ENCODE peak calls at places on chromosomes 7 and 10, in seven cellular contexts. O is psoas muscle, A is transverse colon, I is mucosa of descending colon, V is Caco-2, Q is endothelial cell of umbilical vein, F is osteoblast. Z is an unnamed sample.

GRCh38 chr7:41584746-41585145 is 118.1 kb downstream of the INHBA start:
- DNase-seq in Q (no peak), O (no peak), A (no peak), I (no peak), F (no peak), V (no peak), Z (no peak)

GRCh38 chr7:55177589-55178261 is 158.9 kb downstream of the EGFR start:
- DNase-seq in Q (no peak), O (peak), F (peak), A (peak), V (no peak), I (peak), Z (no peak)

GRCh38 chr7:72283309-72283708 is 128.8 kb downstream of the CALN1 start:
- DNase-seq in V (no peak), F (no peak), O (no peak), A (no peak), I (no peak), Q (no peak), Z (no peak)

GRCh38 chr7:7858559-7858958 is 110.0 kb upstream of the GLCCI1 start:
- DNase-seq in A (no peak), Q (peak), V (no peak), O (no peak), I (no peak), F (no peak), Z (no peak)

GRCh38 chr10:70699659-70700174 is 27.4 kb downstream of the ADAMTS14 start:
- DNase-seq in Q (no peak), V (no peak), A (no peak), F (peak), I (no peak), O (no peak), Z (peak)

GRCh38 chr10:84340632-84341537 is 12.5 kb downstream of the CCSER2 start:
- DNase-seq in Q (no peak), I (no peak), O (no peak), A (no peak), F (no peak), V (no peak), Z (no peak)

GRCh38 chr7:42876182-42877068 is 35.4 kb downstream of the C7orf25 start:
- DNase-seq in A (peak), V (no peak), Q (peak), O (no peak), F (peak), I (no peak), Z (peak)

GRCh38 chr7:24705481-24705954 is 51.7 kb downstream of the GSDME start:
- DNase-seq in Q (no peak), O (no peak), V (no peak), F (peak), A (no peak), I (no peak), Z (no peak)

GRCh38 chr10:83372646-83373045 is 766.7 kb upstream of the GHITM start:
- DNase-seq in Q (no peak), V (no peak), O (no peak), A (no peak), I (no peak), F (no peak), Z (no peak)

GRCh38 chr10:132939957-132940790 is 2.2 kb downstream of the CFAP46 start:
- DNase-seq in A (peak), F (peak), O (peak), I (peak), Q (peak), V (peak), Z (peak)

GRCh38 chr10:1364151-1364910 is 308.1 kb downstream of the WDR37 start:
- DNase-seq in O (no peak), V (no peak), A (no peak), I (no peak), F (no peak), Q (no peak), Z (no peak)

GRCh38 chr7:8190121-8190895 is 71.7 kb downstream of the ICA1 start:
- DNase-seq in F (peak), I (no peak), V (no peak), Q (peak), O (no peak), A (peak), Z (peak)

GRCh38 chr10:114285961-114286441 is 46.9 kb downstream of the VWA2 start:
- DNase-seq in A (no peak), Q (no peak), O (peak), V (peak), I (no peak), F (peak), Z (no peak)

GRCh38 chr7:141203177-141203576 is 129.3 kb downstream of the TMEM178B start:
- DNase-seq in A (no peak), O (no peak), F (no peak), Q (no peak), I (no peak), V (no peak), Z (no peak)

GRCh38 chr7:111107989-111108388 is 17.1 kb downstream of the LRRN3 start:
- DNase-seq in V (no peak), I (no peak), A (no peak), O (no peak), Q (no peak), F (no peak), Z (no peak)

GRCh38 chr10:47029181-47029971 is 118.1 kb downstream of the PTPN20 start:
- DNase-seq in V (peak), I (no peak), A (no peak), O (peak), Q (no peak), F (no peak), Z (no peak)

GRCh38 chr10:50400694-50401093 is 149.4 kb upstream of the ASAH2 start:
- DNase-seq in Q (no peak), V (no peak), O (no peak), A (no peak), F (no peak), I (no peak), Z (no peak)

GRCh38 chr10:91880310-91880709 is 29.0 kb downstream of the FGFBP3 start:
- DNase-seq in Q (no peak), O (no peak), I (no peak), V (peak), A (no peak), F (no peak), Z (peak)

GRCh38 chr10:91799580-91799975 is 1.4 kb downstream of the TNKS2 start:
- DNase-seq in I (no peak), V (no peak), O (no peak), Q (no peak), A (no peak), F (no peak), Z (no peak)

GRCh38 chr10:61299156-61299555 is 154.0 kb downstream of the TMEM26 start:
- DNase-seq in I (no peak), V (no peak), Q (no peak), F (no peak), A (no peak), O (no peak), Z (no peak)

GRCh38 chr10:1737222-1738061 is at the start of gene ADARB2:
- DNase-seq in F (no peak), V (peak), O (no peak), A (no peak), I (no peak), Q (no peak), Z (no peak)

GRCh38 chr10:32225976-32226375 is 121.0 kb downstream of the EPC1 start:
- DNase-seq in Q (no peak), I (no peak), O (no peak), V (no peak), A (no peak), F (no peak), Z (no peak)

GRCh38 chr7:55081067-55081853 is 62.4 kb downstream of the EGFR start:
- DNase-seq in I (no peak), A (no peak), Q (no peak), V (no peak), F (no peak), O (no peak), Z (no peak)

GRCh38 chr10:14353291-14353913 is 22.7 kb upstream of the FRMD4A start:
- DNase-seq in I (no peak), A (no peak), V (no peak), F (no peak), Q (no peak), O (no peak), Z (no peak)

GRCh38 chr10:90751107-90751997 is 106.5 kb downstream of the HTR7 start:
- DNase-seq in A (peak), F (peak), O (no peak), V (peak), I (no peak), Q (peak), Z (peak)
- TF ChIP-seq CTCF in A (peak), F (peak), O (peak), V (peak), I (peak), Q (peak), Z (peak)

GRCh38 chr7:45939574-45939973 is 18.5 kb upstream of the IGFBP3 start:
- DNase-seq in I (no peak), V (no peak), Q (no peak), A (no peak), O (no peak), F (no peak), Z (no peak)

GRCh38 chr7:45937301-45937700 is 16.2 kb upstream of the IGFBP3 start:
- DNase-seq in I (no peak), A (no peak), Q (no peak), V (no peak), O (no peak), F (no peak), Z (no peak)

GRCh38 chr7:45940939-45941338 is 19.9 kb upstream of the IGFBP3 start:
- DNase-seq in I (no peak), F (no peak), Q (no peak), A (no peak), O (no peak), V (no peak), Z (no peak)

GRCh38 chr7:45937862-45938261 is 16.8 kb upstream of the IGFBP3 start:
- DNase-seq in V (no peak), O (no peak), A (no peak), F (no peak), Q (no peak), I (no peak), Z (no peak)

GRCh38 chr7:45938626-45939302 is 17.7 kb upstream of the IGFBP3 start:
- DNase-seq in O (no peak), I (no peak), V (no peak), A (no peak), Q (no peak), F (no peak), Z (no peak)
- TF ChIP-seq CTCF in O (no peak), I (no peak), V (peak), A (no peak), Q (no peak), F (no peak), Z (no peak)

GRCh38 chr10:43324847-43325246 is 46.6 kb upstream of the FXYD4 start:
- DNase-seq in O (no peak), A (no peak), V (no peak), Q (no peak), F (peak), I (no peak), Z (no peak)

GRCh38 chr10:43320226-43320625 is 51.2 kb upstream of the FXYD4 start:
- DNase-seq in I (no peak), Q (no peak), A (no peak), V (no peak), F (peak), O (no peak), Z (no peak)

GRCh38 chr10:43322769-43323168 is 48.7 kb upstream of the FXYD4 start:
- DNase-seq in O (peak), Q (peak), V (no peak), F (peak), A (peak), I (peak), Z (peak)

GRCh38 chr10:43323245-43323644 is 48.2 kb upstream of the FXYD4 start:
- DNase-seq in O (no peak), F (peak), Q (no peak), I (no peak), A (no peak), V (no peak), Z (no peak)

GRCh38 chr10:43322321-43322720 is 49.1 kb upstream of the FXYD4 start:
- DNase-seq in A (peak), Q (no peak), V (no peak), O (no peak), F (peak), I (peak), Z (peak)
- TF ChIP-seq CTCF in A (no peak), Q (no peak), V (no peak), O (no peak), F (no peak), I (no peak), Z (no peak)

DNA sequence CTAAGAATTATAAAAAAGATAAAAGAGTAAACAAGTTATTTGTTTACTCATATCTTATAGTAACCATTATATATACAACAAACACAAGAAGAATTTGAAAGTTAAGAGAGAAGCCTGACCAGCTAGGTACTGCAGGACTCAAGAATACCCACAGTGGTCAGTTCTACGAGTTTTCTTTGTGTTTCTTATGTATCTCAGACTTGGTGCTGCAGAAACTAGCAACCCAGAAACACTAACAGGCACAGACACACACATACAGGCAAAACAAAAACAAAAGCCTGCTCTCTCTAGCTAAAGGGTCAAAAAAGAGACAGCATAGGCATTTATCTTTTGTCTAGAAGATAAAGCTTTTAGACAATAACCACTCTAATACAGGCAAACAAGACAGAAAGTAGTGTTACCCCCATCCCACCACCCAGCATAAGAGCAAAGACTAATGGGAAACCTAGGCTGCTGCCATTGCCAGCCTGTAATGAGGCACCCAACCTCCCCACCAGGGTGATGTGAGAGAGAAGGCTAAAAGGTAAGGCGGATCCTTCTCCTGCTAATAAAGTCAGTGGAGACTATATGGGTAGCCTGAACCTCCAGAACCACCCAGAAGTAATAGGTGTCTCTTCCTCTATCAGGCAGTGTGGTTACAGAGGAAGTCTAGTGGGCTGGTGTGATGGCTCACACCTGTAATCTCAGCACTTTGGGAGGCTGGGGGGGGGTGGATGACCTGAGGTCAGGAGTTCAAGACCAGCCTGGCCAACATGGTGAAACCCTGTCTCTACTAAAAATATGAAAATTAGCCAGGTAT is 113.9 kb downstream of the DNAJC1 start:
- DNase-seq in V (no peak), I (no peak), Q (no peak), O (no peak), A (no peak), F (no peak), Z (no peak)
- TF ChIP-seq CTCF in V (no peak), I (no peak), Q (no peak), O (no peak), A (no peak), F (no peak), Z (no peak)

GRCh38 chr7:77935652-77936348 is 137.2 kb downstream of the PHTF2 start:
- DNase-seq in A (no peak), I (no peak), F (no peak), V (no peak), O (no peak), Q (peak), Z (no peak)
- TF ChIP-seq CTCF in A (peak), I (no peak), F (peak), V (no peak), O (peak), Q (no peak), Z (no peak)

GRCh38 chr7:121605297-121605640 is 209.2 kb upstream of the FAM3C start:
- DNase-seq in I (no peak), A (no peak), O (no peak), Q (no peak), V (no peak), F (no peak), Z (peak)
- TF ChIP-seq CTCF in I (no peak), A (peak), O (no peak), Q (no peak), V (peak), F (peak), Z (peak)

DNA sequence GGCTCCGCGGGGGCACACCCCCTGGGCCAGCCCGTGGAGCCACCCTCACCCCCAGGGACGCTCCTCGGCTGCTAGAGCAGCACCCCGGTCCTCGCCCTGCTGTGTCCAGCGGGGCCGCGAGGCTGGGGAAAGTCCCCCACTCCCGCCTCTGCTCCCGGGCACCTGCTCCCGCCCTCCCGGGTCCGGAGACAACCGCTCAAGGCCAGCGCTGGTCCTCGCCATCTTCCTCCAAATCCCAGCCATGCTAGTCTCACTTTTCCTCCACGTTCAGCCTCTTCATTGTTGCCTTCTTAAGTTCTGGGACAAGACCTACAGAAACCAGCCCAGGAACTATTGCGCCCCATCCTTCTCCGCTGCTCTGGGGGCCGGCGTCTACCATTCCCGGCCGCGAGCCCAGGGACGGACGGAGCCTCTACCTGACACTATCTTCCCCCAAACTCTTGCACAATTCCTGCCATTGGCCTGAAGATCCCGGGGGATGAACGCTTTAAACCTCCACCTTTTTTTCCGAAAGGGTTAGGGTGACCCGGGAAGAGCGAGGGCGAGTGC is 4.8 kb upstream of the KCP start:
- DNase-seq in I (no peak), O (no peak), F (peak), Q (no peak), A (no peak), V (peak), Z (no peak)
- TF ChIP-seq CTCF in I (no peak), O (no peak), F (no peak), Q (no peak), A (no peak), V (no peak), Z (no peak)

DNA sequence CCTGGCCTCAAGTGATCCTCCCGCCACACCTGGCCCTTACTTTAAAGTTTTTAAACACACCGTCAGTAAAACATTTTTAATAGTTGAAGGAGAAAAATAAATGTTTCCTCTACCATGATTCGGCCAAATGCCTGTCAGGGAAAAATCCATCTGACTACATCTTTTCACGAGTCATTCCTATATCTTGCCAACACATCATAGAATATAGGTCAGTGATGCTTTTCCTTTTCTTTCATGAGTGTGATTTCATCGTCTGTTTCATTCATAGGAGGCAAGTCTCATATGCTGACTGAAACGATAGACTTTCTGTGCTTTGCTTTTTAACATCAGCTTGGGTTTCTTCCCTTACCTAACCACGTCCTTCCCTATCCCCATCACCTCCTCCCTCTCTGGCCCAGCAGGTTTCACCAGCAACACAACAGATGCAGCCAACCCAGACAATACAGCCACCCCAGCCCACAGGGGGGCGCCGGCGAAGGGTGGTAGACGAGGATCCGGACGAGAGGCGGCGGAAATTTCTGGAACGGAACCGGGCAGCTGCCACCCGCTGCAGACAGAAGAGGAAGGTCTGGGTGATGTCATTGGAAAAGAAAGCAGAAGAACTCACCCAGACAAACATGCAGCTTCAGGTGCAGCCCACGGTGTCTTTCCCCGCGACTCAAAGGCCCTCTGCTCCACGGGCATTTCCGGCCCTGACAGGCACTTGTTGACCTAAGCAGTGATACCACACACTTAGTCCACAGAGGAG is 149.2 kb downstream of the TRIL start:
- DNase-seq in A (peak), O (peak), F (peak), I (peak), Q (no peak), V (no peak), Z (no peak)
- TF ChIP-seq CTCF in A (no peak), O (no peak), F (no peak), I (no peak), Q (no peak), V (no peak), Z (no peak)

Z was measured in Calu3.